ENCODE peak calls at places on chromosomes 5 and 9, in nine cellular contexts. Y, B, Z, E, N, Q, I, X and J are unnamed samples.

GRCh38 chr5:57416246-57416996 is 66.2 kb downstream of the ACTBL2 start:
- DNase-seq in Y (peak; percentile 71), B (peak; percentile 25), Z (no peak), E (peak; percentile 91), N (no peak), Q (no peak), I (peak; percentile 97), X (no peak), J (no peak)

GRCh38 chr9:109497193-109498165 is 628 bp downstream of the PTPN3 start:
- DNase-seq in Y (peak; percentile 15), B (no peak), Z (no peak), E (no peak), N (no peak), Q (no peak), I (no peak), X (no peak), J (no peak)

GRCh38 chr5:158054388-158055092 is 195.6 kb upstream of the CLINT1 start:
- DNase-seq in Y (no peak), B (no peak), Z (no peak), E (no peak), N (no peak), Q (no peak), I (peak; percentile 62), X (no peak), J (no peak)

GRCh38 chr9:69811329-69811989 is 9.2 kb upstream of the CFAP95 start:
- DNase-seq in Y (no peak), B (no peak), Z (no peak), E (no peak), N (no peak), Q (no peak), I (no peak), X (no peak), J (no peak)

GRCh38 chr9:89750117-89750551 is 145.3 kb downstream of the GADD45G start:
- DNase-seq in Y (no peak), B (no peak), Z (no peak), E (no peak), N (peak; percentile 76), Q (no peak), I (no peak), X (no peak), J (no peak)

GRCh38 chr9:93649610-93650261 is 73.4 kb downstream of the PHF2 start:
- DNase-seq in Y (no peak), B (no peak), Z (no peak), E (no peak), N (peak; percentile 9), Q (no peak), I (no peak), X (no peak), J (no peak)

GRCh38 chr9:98101868-98102273 is 17.2 kb downstream of the TRIM14 start:
- DNase-seq in Y (no peak), B (no peak), Z (no peak), E (no peak), N (no peak), Q (no peak), I (no peak), X (no peak), J (peak; percentile 98)

GRCh38 chr9:98900725-98901124 is 43.0 kb upstream of the COL15A1 start:
- DNase-seq in Y (no peak), B (no peak), Z (no peak), E (no peak), N (no peak), Q (no peak), I (peak; percentile 66), X (no peak), J (no peak)

GRCh38 chr5:60487885-60488425 is 212.0 kb downstream of the DEPDC1B start:
- DNase-seq in Y (no peak), B (no peak), Z (no peak), E (no peak), N (no peak), Q (no peak), I (peak; percentile 37), X (peak; percentile 72), J (no peak)

GRCh38 chr9:16901589-16901988 is 31.1 kb upstream of the BNC2 start:
- DNase-seq in Y (no peak), B (peak; percentile 76), Z (no peak), E (no peak), N (no peak), Q (no peak), I (peak; percentile 65), X (no peak), J (no peak)

GRCh38 chr5:64690417-64691151 is at the start of gene SHISAL2B:
- DNase-seq in Y (peak; percentile 61), B (peak; percentile 36), Z (no peak), E (no peak), N (no peak), Q (no peak), I (peak; percentile 12), X (no peak), J (no peak)

GRCh38 chr9:112002131-112002846 is 105.7 kb downstream of the UGCG start:
- DNase-seq in Y (no peak), B (no peak), Z (no peak), E (no peak), N (no peak), Q (no peak), I (no peak), X (no peak), J (no peak)

GRCh38 chr5:57705769-57706168 is 223.2 kb upstream of the ACTBL2 start:
- DNase-seq in Y (no peak), B (no peak), Z (no peak), E (no peak), N (no peak), Q (no peak), I (no peak), X (peak; percentile 13), J (no peak)

GRCh38 chr9:89116064-89116817 is 62.4 kb downstream of the SHC3 start:
- DNase-seq in Y (no peak), B (peak; percentile 97), Z (no peak), E (no peak), N (no peak), Q (peak; percentile 51), I (peak; percentile 54), X (no peak), J (no peak)

GRCh38 chr5:83472508-83473343 is 1.2 kb downstream of the VCAN start:
- DNase-seq in Y (peak; percentile 67), B (no peak), Z (no peak), E (no peak), N (peak; percentile 57), Q (no peak), I (no peak), X (no peak), J (peak; percentile 50)

GRCh38 chr9:134286513-134287245 is 39.6 kb upstream of the RXRA start:
- DNase-seq in Y (no peak), B (no peak), Z (no peak), E (no peak), N (no peak), Q (no peak), I (no peak), X (no peak), J (no peak)

GRCh38 chr9:656918-657583 is 184.4 kb upstream of the DMRT1 start:
- DNase-seq in Y (no peak), B (no peak), Z (no peak), E (no peak), N (no peak), Q (no peak), I (no peak), X (no peak), J (no peak)
- TF ChIP-seq CTCF in Y (no peak), B (no peak), Z (no peak), E (no peak), N (no peak), Q (no peak), I (no peak), X (no peak), J (no peak)

GRCh38 chr5:85893996-85894395 is 723.7 kb upstream of the COX7C start:
- DNase-seq in Y (no peak), B (no peak), Z (no peak), E (no peak), N (no peak), Q (no peak), I (no peak), X (no peak), J (no peak)

GRCh38 chr5:85896499-85896898 is 721.2 kb upstream of the COX7C start:
- DNase-seq in Y (no peak), B (no peak), Z (no peak), E (no peak), N (no peak), Q (no peak), I (no peak), X (no peak), J (no peak)
- H3K4me3 ChIP-seq in Y (no peak overlapping the region), B (no peak overlapping the region), Z (no peak overlapping the region), E (no peak overlapping the region), N (no peak overlapping the region), Q (no peak overlapping the region), I (no peak overlapping the region), X (no peak overlapping the region), J (no peak overlapping the region)

DNA sequence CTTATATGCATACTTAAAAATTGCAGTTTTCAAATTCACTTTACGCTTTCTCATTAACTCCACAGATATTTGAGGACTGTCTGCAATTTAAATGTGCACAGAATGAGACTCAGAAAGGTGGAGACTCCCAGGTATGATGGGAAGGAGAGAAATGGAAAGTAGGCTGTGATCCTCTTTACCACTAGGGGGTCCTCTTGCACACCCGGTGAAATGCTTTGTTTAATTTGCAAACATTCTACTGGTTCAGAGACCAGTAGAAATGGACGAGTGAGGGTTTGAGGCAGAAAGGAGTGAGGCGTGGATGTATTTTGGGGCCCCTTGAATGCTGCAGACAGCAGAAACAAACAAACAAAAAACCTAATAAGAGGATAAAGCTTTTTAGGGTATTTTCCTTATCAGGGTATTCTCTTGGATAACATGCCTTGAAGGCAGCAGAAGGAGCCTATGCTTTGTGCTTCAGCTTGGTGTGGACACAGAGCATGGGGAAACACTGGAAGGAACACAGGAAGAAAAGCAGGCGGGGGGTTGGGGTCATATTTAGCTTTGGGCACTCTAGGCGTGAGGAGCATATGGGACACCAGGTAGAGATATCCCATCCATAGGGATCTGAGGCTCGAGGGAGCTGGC is 410.1 kb downstream of the DMRT2 start:
- DNase-seq in Y (peak; percentile 16), B (no peak), Z (no peak), E (no peak), N (no peak), Q (no peak), I (no peak), X (peak; percentile 53), J (peak; percentile 57)
- TF ChIP-seq CTCF in Y (peak; percentile 59), B (no peak), Z (no peak), E (peak; percentile 55), N (peak; percentile 13), Q (no peak), I (peak; percentile 7), X (peak; percentile 87), J (peak; percentile 83)

GRCh38 chr5:36304095-36304494 is 2.4 kb upstream of the RANBP3L start:
- DNase-seq in Y (no peak), B (no peak), Z (no peak), E (no peak), N (no peak), Q (no peak), I (no peak), X (no peak), J (no peak)

GRCh38 chr5:36300181-36300926 is 1.3 kb downstream of the RANBP3L start:
- DNase-seq in Y (no peak), B (no peak), Z (no peak), E (no peak), N (no peak), Q (no peak), I (no peak), X (no peak), J (no peak)

GRCh38 chr5:36300927-36301540 is 668 bp downstream of the RANBP3L start:
- DNase-seq in Y (no peak), B (no peak), Z (no peak), E (no peak), N (no peak), Q (no peak), I (peak; percentile 15), X (no peak), J (no peak)

GRCh38 chr5:36298546-36298945 is 3.2 kb downstream of the RANBP3L start:
- DNase-seq in Y (no peak), B (no peak), Z (no peak), E (no peak), N (no peak), Q (no peak), I (peak; percentile 30), X (no peak), J (no peak)

GRCh38 chr5:36301858-36302603 is at the start of gene RANBP3L:
- DNase-seq in Y (peak; percentile 84), B (peak; percentile 25), Z (no peak), E (no peak), N (no peak), Q (no peak), I (peak; percentile 34), X (no peak), J (peak; percentile 21)
- H3K4me3 ChIP-seq in Y (no peak within 1 kb of the TSS), B (peak within 1 kb of the TSS; percentile 14), Z (no peak within 1 kb of the TSS), E (no peak within 1 kb of the TSS), N (peak within 1 kb of the TSS; percentile 5), Q (no peak within 1 kb of the TSS), I (peak within 1 kb of the TSS; percentile 32), X (no peak within 1 kb of the TSS), J (no peak within 1 kb of the TSS)